ENCODE peak calls at places on chromosomes 6 and 20, in five cellular contexts. U is A172, V is tibial nerve, O is dermis blood vessel endothelial cell, F is brain microvascular endothelial cell. S is an unnamed sample.

GRCh38 chr6:142045380-142046270 is 87.1 kb upstream of the GJE1 start:
- DNase-seq in U (peak), V (no peak), O (peak), F (peak), S (peak)

GRCh38 chr20:52915564-52915963 is 56.6 kb upstream of the TSHZ2 start:
- DNase-seq in U (no peak), V (no peak), O (no peak), F (no peak), S (no peak)

GRCh38 chr6:134510920-134511319 is 193.0 kb upstream of the SGK1 start:
- DNase-seq in U (no peak), V (no peak), O (peak), F (no peak), S (peak)

GRCh38 chr6:130421567-130421966 is 55.8 kb downstream of the TMEM200A start:
- DNase-seq in U (no peak), V (no peak), O (no peak), F (peak), S (no peak)

GRCh38 chr6:36386495-36387439 is 702 bp downstream of the ETV7 start:
- DNase-seq in U (peak), V (no peak), O (peak), F (peak), S (peak)

GRCh38 chr6:95169790-95170189 is 407.5 kb upstream of the MANEA start:
- DNase-seq in U (no peak), V (no peak), O (no peak), F (no peak), S (no peak)

GRCh38 chr6:56690519-56691200 is 48.0 kb upstream of the DST start:
- DNase-seq in U (peak), V (no peak), O (peak), F (no peak), S (peak)

GRCh38 chr6:82040405-82041221 is 206.9 kb downstream of the IBTK start:
- DNase-seq in U (peak), V (no peak), O (peak), F (peak), S (peak)

GRCh38 chr6:110689275-110689935 is 125.9 kb downstream of the CDK19 start:
- DNase-seq in U (no peak), V (no peak), O (no peak), F (no peak), S (peak)

GRCh38 chr6:161493731-161494130 is 219.9 kb upstream of the AGPAT4 start:
- DNase-seq in U (no peak), V (no peak), O (no peak), F (no peak), S (no peak)

GRCh38 chr6:170266061-170266825 is 24.6 kb downstream of the DLL1 start:
- DNase-seq in U (no peak), V (no peak), O (peak), F (no peak), S (peak)

GRCh38 chr20:19947611-19948264 is 69.4 kb upstream of the NAA20 start:
- DNase-seq in U (peak), V (no peak), O (no peak), F (peak), S (no peak)

GRCh38 chr6:168188310-168188973 is 109.4 kb upstream of the FRMD1 start:
- DNase-seq in U (no peak), V (no peak), O (no peak), F (no peak), S (no peak)

GRCh38 chr6:2986722-2987196 is 12.9 kb upstream of the NQO2 start:
- DNase-seq in U (peak), V (no peak), O (no peak), F (peak), S (no peak)

GRCh38 chr6:63582579-63583231 is 10.4 kb downstream of the LOC128125822 start:
- DNase-seq in U (no peak), V (no peak), O (no peak), F (no peak), S (no peak)

GRCh38 chr20:14568225-14568624 is 230.8 kb upstream of the FLRT3 start:
- DNase-seq in U (no peak), V (no peak), O (no peak), F (no peak), S (no peak)

GRCh38 chr6:85460951-85461805 is 11.3 kb downstream of the NT5E start:
- DNase-seq in U (peak), V (no peak), O (peak), F (no peak), S (peak)

GRCh38 chr20:44065401-44066340 is 121.3 kb downstream of the JPH2 start:
- DNase-seq in U (no peak), V (no peak), O (no peak), F (no peak), S (no peak)

GRCh38 chr6:39302669-39303424 is 11.4 kb downstream of the KCNK17 start:
- DNase-seq in U (peak), V (peak), O (peak), F (peak), S (peak)

GRCh38 chr6:14664112-14664592 is 546.6 kb downstream of the CD83 start:
- DNase-seq in U (no peak), V (no peak), O (no peak), F (no peak), S (no peak)

GRCh38 chr20:46695888-46696287 is 6.6 kb upstream of the TP53RK start:
- DNase-seq in U (no peak), V (no peak), O (no peak), F (no peak), S (no peak)

GRCh38 chr6:38346291-38347079 is 293.2 kb downstream of the BTBD9 start:
- DNase-seq in U (peak), V (no peak), O (peak), F (peak), S (no peak)

GRCh38 chr20:17530716-17531536 is at the start of gene BFSP1:
- DNase-seq in U (no peak), V (no peak), O (peak), F (peak), S (peak)

GRCh38 chr6:46208303-46208702 is 37.5 kb upstream of the ENPP5 start:
- DNase-seq in U (no peak), V (no peak), O (no peak), F (no peak), S (no peak)

GRCh38 chr20:36860811-36861624 is 14.9 kb upstream of the TLDC2 start:
- DNase-seq in U (no peak), V (no peak), O (no peak), F (no peak), S (no peak)

GRCh38 chr20:63080811-63081210 is 74.0 kb upstream of the BHLHE23 start:
- DNase-seq in U (no peak), V (no peak), O (no peak), F (no peak), S (no peak)

GRCh38 chr20:49585585-49586245 is 17.8 kb upstream of the PTGIS start:
- DNase-seq in U (no peak), V (no peak), O (no peak), F (no peak), S (no peak)

GRCh38 chr20:49187330-49188100 is 619 bp downstream of the STAU1 start:
- DNase-seq in U (no peak), V (no peak), O (peak), F (no peak), S (peak)

S was measured in lung microvascular endothelial cell.